ENCODE peak calls at places on chromosomes 16 and 17, in seven cellular contexts. S is immature natural killer cell, L is adrenal gland, O is Daoy, E is IMR-90, Z is MV-4-11, R is astrocyte of the cerebellum. D is an unnamed sample.
A peak's percentile ranks its signal among the peaks of the same experiment; 100 is the strongest.

GRCh38 chr16:87691686-87692079 is 74.1 kb downstream of the KLHDC4 start:
- DNase-seq in S (no peak), E (no peak), Z (no peak), O (no peak), L (no peak), R (no peak), D (no peak)

GRCh38 chr16:83843657-83844056 is 35.9 kb downstream of the HSBP1 start:
- DNase-seq in O (no peak), R (no peak), S (no peak), L (no peak), E (no peak), Z (peak; percentile 67), D (no peak)

GRCh38 chr17:79007504-79008381 is 1.8 kb downstream of the CANT1 start:
- DNase-seq in O (no peak), S (no peak), E (no peak), L (peak; percentile 13), Z (no peak), R (no peak), D (no peak)

GRCh38 chr17:1438593-1439083 is 17.4 kb downstream of the CRK start:
- DNase-seq in L (peak; percentile 46), O (peak; percentile 29), S (no peak), E (peak; percentile 89), R (no peak), Z (no peak), D (no peak)

GRCh38 chr16:73405851-73406250 is 357.9 kb upstream of the ZFHX3 start:
- DNase-seq in E (no peak), R (no peak), S (no peak), L (no peak), O (no peak), Z (no peak), D (no peak)

GRCh38 chr17:3036800-3037199 is 26.6 kb downstream of the OR1D5 start:
- DNase-seq in R (no peak), S (no peak), E (no peak), Z (no peak), O (no peak), L (no peak), D (no peak)

GRCh38 chr16:89373355-89374110 is 116.8 kb downstream of the ANKRD11 start:
- DNase-seq in R (no peak), E (peak; percentile 55), Z (no peak), O (no peak), L (peak; percentile 53), S (no peak), D (peak; percentile 69)

GRCh38 chr16:69338557-69339288 is 641 bp downstream of the COG8 start:
- DNase-seq in Z (no peak), R (no peak), L (peak; percentile 79), O (no peak), S (no peak), E (no peak), D (no peak)

GRCh38 chr17:40417609-40418427 is at the start of gene TOP2A:
- DNase-seq in Z (peak; percentile 100), L (peak; percentile 99), R (peak; percentile 100), E (peak; percentile 100), O (peak; percentile 99), S (peak; percentile 98), D (peak; percentile 98)

GRCh38 chr17:77074681-77075080 is 66.1 kb upstream of the SEC14L1 start:
- DNase-seq in S (no peak), R (no peak), L (no peak), Z (no peak), O (no peak), E (no peak), D (no peak)

GRCh38 chr17:42850964-42851363 is at the start of gene AOC3:
- DNase-seq in O (no peak), R (no peak), L (peak; percentile 71), S (no peak), Z (no peak), E (no peak), D (no peak)

GRCh38 chr16:89084411-89084810 is 9.2 kb upstream of the ACSF3 start:
- DNase-seq in E (no peak), L (no peak), Z (no peak), S (no peak), O (no peak), R (no peak), D (no peak)

GRCh38 chr17:56947741-56948140 is 13.1 kb downstream of the COIL start:
- DNase-seq in L (no peak), Z (no peak), O (no peak), S (no peak), E (no peak), R (no peak), D (no peak)

GRCh38 chr16:57422026-57422944 is 17.7 kb downstream of the CCL17 start:
- DNase-seq in O (peak; percentile 53), L (no peak), E (peak; percentile 72), Z (peak; percentile 44), S (no peak), R (peak; percentile 45), D (no peak)

GRCh38 chr16:53417011-53417410 is 17.3 kb upstream of the RBL2 start:
- DNase-seq in E (peak; percentile 4), Z (peak; percentile 37), R (no peak), L (no peak), O (no peak), S (no peak), D (no peak)

GRCh38 chr17:81471804-81472456 is 40.7 kb downstream of the ACTG1 start:
- DNase-seq in S (no peak), Z (no peak), E (no peak), R (peak; percentile 4), O (peak; percentile 40), L (peak; percentile 62), D (no peak)